ENCODE peak calls at places on chromosomes 13 and 19, in seven cellular contexts. U, Q, L, A, M, G and R are unnamed samples.

GRCh38 chr13:31927219-31927653 is 104.3 kb upstream of the FRY start:
- DNase-seq in U (no peak), Q (no peak), L (no peak), A (no peak), M (no peak), G (no peak), R (no peak)

GRCh38 chr13:48808689-48809088 is 155.0 kb downstream of the CYSLTR2 start:
- DNase-seq in U (no peak), Q (no peak), L (no peak), A (no peak), M (no peak), G (no peak), R (no peak)

GRCh38 chr13:42559057-42559456 is 14.9 kb upstream of the TNFSF11 start:
- DNase-seq in U (no peak), Q (no peak), L (no peak), A (no peak), M (no peak), G (no peak), R (no peak)

GRCh38 chr13:90447034-90447734 is 900.3 kb upstream of the MIR17HG start:
- DNase-seq in U (no peak), Q (no peak), L (no peak), A (no peak), M (no peak), G (no peak), R (no peak)

GRCh38 chr13:32901994-32902780 is 114.0 kb upstream of the KL start:
- DNase-seq in U (no peak), Q (no peak), L (no peak), A (no peak), M (no peak), G (no peak), R (no peak)

GRCh38 chr19:16323532-16323931 is 1.1 kb upstream of the KLF2 start:
- DNase-seq in U (no peak), Q (no peak), L (no peak), A (no peak), M (no peak), G (no peak), R (no peak)

GRCh38 chr13:95553614-95554385 is 1.3 kb downstream of the CLDN10 start:
- DNase-seq in U (no peak), Q (no peak), L (no peak), A (no peak), M (no peak), G (no peak), R (no peak)

GRCh38 chr19:35987571-35987896 is 7.5 kb upstream of the SDHAF1 start:
- DNase-seq in U (no peak), Q (no peak), L (no peak), A (no peak), M (no peak), G (no peak), R (no peak)

GRCh38 chr13:36098080-36098479 is 33.1 kb downstream of the DCLK1 start:
- DNase-seq in U (no peak), Q (no peak), L (no peak), A (no peak), M (no peak), G (no peak), R (no peak)

GRCh38 chr13:48563611-48564010 is 30.7 kb upstream of the RCBTB2 start:
- DNase-seq in U (no peak), Q (no peak), L (no peak), A (no peak), M (no peak), G (no peak), R (no peak)

GRCh38 chr19:49447485-49448431 is 3.9 kb downstream of the PIH1D1 start:
- DNase-seq in U (no peak), Q (no peak), L (no peak), A (no peak), M (no peak), G (no peak), R (no peak)

GRCh38 chr19:49165111-49165750 is 7.6 kb downstream of the TRPM4 start:
- DNase-seq in U (no peak), Q (peak), L (no peak), A (no peak), M (no peak), G (no peak), R (no peak)

GRCh38 chr19:21084343-21084742 is 2.3 kb downstream of the ZNF714 start:
- DNase-seq in U (no peak), Q (no peak), L (no peak), A (no peak), M (no peak), G (no peak), R (no peak)

GRCh38 chr19:18995804-18996241 is 37.5 kb downstream of the SUGP2 start:
- DNase-seq in U (no peak), Q (no peak), L (peak), A (peak), M (no peak), G (no peak), R (peak)

GRCh38 chr19:50899549-50899948 is 11.6 kb downstream of the KLK4 start:
- DNase-seq in U (no peak), Q (no peak), L (no peak), A (no peak), M (no peak), G (no peak), R (no peak)

GRCh38 chr19:33445752-33446070 is 72.2 kb downstream of the CEBPG start:
- DNase-seq in U (no peak), Q (no peak), L (no peak), A (no peak), M (peak), G (no peak), R (no peak)

GRCh38 chr13:45367358-45367757 is 26.4 kb upstream of the TPT1 start:
- DNase-seq in U (no peak), Q (peak), L (peak), A (peak), M (peak), G (peak), R (no peak)

GRCh38 chr13:40764587-40765403 is 6.2 kb downstream of the MRPS31 start:
- DNase-seq in U (no peak), Q (no peak), L (no peak), A (peak), M (no peak), G (no peak), R (no peak)

GRCh38 chr13:81907973-81908372 is 1567.0 kb upstream of the SPRY2 start:
- DNase-seq in U (no peak), Q (no peak), L (no peak), A (no peak), M (no peak), G (no peak), R (no peak)

GRCh38 chr19:18599485-18599884 is 7.1 kb downstream of the CRLF1 start:
- DNase-seq in U (no peak), Q (no peak), L (no peak), A (no peak), M (no peak), G (no peak), R (no peak)

GRCh38 chr13:109271991-109272454 is 514.4 kb downstream of the IRS2 start:
- DNase-seq in U (no peak), Q (no peak), L (no peak), A (no peak), M (no peak), G (no peak), R (no peak)

GRCh38 chr13:80436571-80437169 is 95.7 kb upstream of the SPRY2 start:
- DNase-seq in U (no peak), Q (no peak), L (no peak), A (no peak), M (no peak), G (no peak), R (no peak)

GRCh38 chr19:19371056-19371455 is 34.4 kb upstream of the GATAD2A start:
- DNase-seq in U (no peak), Q (no peak), L (no peak), A (no peak), M (no peak), G (no peak), R (no peak)

GRCh38 chr19:44345969-44346368 is 10.5 kb downstream of the ZNF112 start:
- DNase-seq in U (no peak), Q (no peak), L (no peak), A (no peak), M (no peak), G (no peak), R (peak)

GRCh38 chr19:55255618-55256423 is 3.0 kb downstream of the PPP6R1 start:
- DNase-seq in U (no peak), Q (no peak), L (no peak), A (peak), M (no peak), G (peak), R (no peak)